ENCODE peak calls at places on chromosomes 16 and 17, in seven cellular contexts. P is brain microvascular endothelial cell, X is dorsolateral prefrontal cortex, Y is adrenal gland, V is psoas muscle, J is GM23338, I is hepatocyte. D is an unnamed sample. For H3K27me3, the result is how much of the 10 kb centered on the place peaks cover.

GRCh38 chr17:30524847-30525246 is 47.6 kb downstream of the GOSR1 start:
- DNase-seq in J (no peak), P (peak), I (peak), Y (no peak), V (no peak), X (no peak), D (no peak)

GRCh38 chr17:50101346-50102163 is 6.4 kb downstream of the PDK2 start:
- DNase-seq in V (peak), X (no peak), Y (peak), P (no peak), J (peak), I (peak), D (no peak)

GRCh38 chr17:44061446-44061845 is 5.0 kb downstream of the LSM12 start:
- DNase-seq in I (no peak), J (no peak), Y (no peak), P (no peak), X (no peak), V (no peak), D (no peak)

GRCh38 chr16:81158964-81159363 is 62.8 kb upstream of the GCSH start:
- DNase-seq in V (no peak), P (no peak), Y (no peak), J (no peak), I (no peak), X (no peak), D (no peak)

GRCh38 chr16:31038993-31039392 is 5.6 kb downstream of the STX4 start:
- DNase-seq in I (no peak), J (no peak), X (no peak), Y (no peak), V (no peak), P (no peak), D (no peak)

GRCh38 chr17:37708616-37709212 is 36.1 kb downstream of the HNF1B start:
- DNase-seq in X (no peak), I (peak), J (no peak), P (no peak), V (no peak), Y (no peak), D (no peak)

GRCh38 chr17:35345926-35346771 is 27.3 kb downstream of the SLFN11 start:
- DNase-seq in X (no peak), V (peak), I (peak), P (no peak), J (peak), Y (peak), D (no peak)

GRCh38 chr16:78791926-78792325 is 692.5 kb downstream of the WWOX start:
- DNase-seq in X (no peak), I (no peak), Y (no peak), P (no peak), J (no peak), V (no peak), D (no peak)

GRCh38 chr17:142876-143784 is 5.8 kb downstream of the SCGB1C2 start:
- DNase-seq in P (no peak), X (peak), Y (peak), I (no peak), V (peak), J (no peak), D (no peak)

GRCh38 chr17:76492250-76492988 is 8.8 kb downstream of the RHBDF2 start:
- DNase-seq in V (no peak), Y (no peak), J (no peak), I (no peak), X (no peak), P (no peak), D (no peak)

GRCh38 chr17:35684046-35684802 is 47.2 kb upstream of the RASL10B start:
- DNase-seq in Y (no peak), P (peak), X (no peak), V (no peak), I (no peak), J (peak), D (no peak)

GRCh38 chr16:87877942-87878507 is 8.7 kb upstream of the SLC7A5 start:
- DNase-seq in X (no peak), J (no peak), Y (no peak), I (no peak), P (no peak), V (no peak), D (no peak)

GRCh38 chr17:16529906-16530305 is 37.9 kb upstream of the LRRC75A start:
- DNase-seq in V (no peak), J (no peak), X (no peak), I (no peak), Y (no peak), P (no peak), D (no peak)

GRCh38 chr17:59680314-59680713 is 26.9 kb downstream of the PTRH2 start:
- DNase-seq in X (no peak), V (no peak), Y (no peak), J (no peak), P (no peak), I (no peak), D (no peak)

GRCh38 chr17:42878123-42878880 is 22.3 kb upstream of the G6PC1 start:
- DNase-seq in X (no peak), V (no peak), I (peak), Y (no peak), P (no peak), J (peak), D (no peak)

GRCh38 chr17:64084086-64084939 is 45.6 kb downstream of the ERN1 start:
- DNase-seq in J (peak), V (no peak), P (no peak), Y (no peak), I (peak), X (no peak), D (no peak)

GRCh38 chr16:1933097-1933661 is 9.8 kb downstream of the MSRB1 start:
- DNase-seq in X (no peak), Y (no peak), J (no peak), P (no peak), I (peak), V (no peak), D (no peak)

GRCh38 chr16:75319513-75320401 is 68.3 kb upstream of the BCAR1 start:
- DNase-seq in X (no peak), V (no peak), J (no peak), P (peak), I (no peak), Y (no peak), D (no peak)

GRCh38 chr17:79515646-79516604 is 94.9 kb downstream of the RBFOX3 start:
- DNase-seq in X (no peak), Y (no peak), J (no peak), I (no peak), P (no peak), V (no peak), D (no peak)

GRCh38 chr17:53626286-53626685 is 196.4 kb upstream of the KIF2B start:
- DNase-seq in X (no peak), I (peak), J (no peak), Y (no peak), V (no peak), P (no peak), D (no peak)

GRCh38 chr17:78127240-78127887 is 1.2 kb downstream of the TMC6 start:
- DNase-seq in J (no peak), Y (peak), X (peak), V (peak), I (peak), P (no peak), D (peak)

GRCh38 chr17:78168906-78169793 is 769 bp downstream of the SYNGR2 start:
- DNase-seq in P (peak), J (peak), I (peak), V (peak), X (peak), Y (peak), D (no peak)

GRCh38 chr16:2692948-2693651 is 10.8 kb downstream of the KCTD5 start:
- DNase-seq in V (peak), I (no peak), P (no peak), X (peak), J (peak), Y (no peak), D (no peak)

GRCh38 chr17:42459983-42460300 is 1.3 kb downstream of the ATP6V0A1 start:
- DNase-seq in V (no peak), I (peak), Y (peak), P (peak), J (no peak), X (no peak), D (no peak)

GRCh38 chr17:44345497-44346026 is 460 bp downstream of the GRN start:
- DNase-seq in V (no peak), J (peak), I (peak), Y (peak), P (peak), X (no peak), D (peak)

GRCh38 chr16:11079657-11080187 is 135.4 kb downstream of the CLEC16A start:
- DNase-seq in X (no peak), Y (no peak), J (no peak), P (peak), I (peak), V (no peak), D (no peak)

GRCh38 chr16:1150511-1150982 is 2.4 kb upstream of the CACNA1H start:
- DNase-seq in X (no peak), J (peak), P (peak), I (no peak), Y (peak), V (no peak), D (no peak)

GRCh38 chr16:16120382-16121184 is 102.7 kb downstream of the ABCC6 start:
- DNase-seq in J (no peak), P (peak), X (peak), V (peak), Y (peak), I (no peak), D (no peak)

GRCh38 chr17:38870259-38871165 is 654 bp downstream of the LASP1 start:
- DNase-seq in Y (peak), X (no peak), P (no peak), J (peak), V (peak), I (peak), D (peak)

GRCh38 chr16:87483481-87483880 is 9.3 kb downstream of the ZCCHC14 start:
- DNase-seq in J (no peak), I (no peak), Y (no peak), P (no peak), V (no peak), X (no peak), D (no peak)

GRCh38 chr17:32487460-32488176 is 825 bp downstream of the CDK5R1 start:
- DNase-seq in Y (peak), P (no peak), V (no peak), X (no peak), J (peak), I (peak), D (no peak)

GRCh38 chr16:82834156-82834758 is 207.5 kb downstream of the CDH13 start:
- DNase-seq in X (no peak), P (no peak), Y (no peak), J (peak), I (no peak), V (no peak), D (no peak)

GRCh38 chr16:19434584-19434983 is 16.9 kb downstream of the TMC5 start:
- DNase-seq in J (no peak), Y (no peak), X (no peak), I (no peak), P (no peak), V (no peak), D (no peak)

GRCh38 chr17:31916496-31917064 is 15.1 kb upstream of the UTP6 start:
- DNase-seq in I (no peak), P (no peak), X (no peak), Y (no peak), V (no peak), J (peak), D (no peak)

GRCh38 chr16:83940630-83941378 is 12.2 kb upstream of the OSGIN1 start:
- DNase-seq in Y (no peak), V (no peak), X (no peak), I (no peak), P (no peak), J (peak), D (no peak)

GRCh38 chr16:46789499-46790414 is 41.2 kb downstream of the C16orf87 start:
- DNase-seq in V (peak), P (peak), I (peak), Y (peak), X (peak), J (peak), D (peak)

GRCh38 chr17:48153711-48154642 is 46.4 kb downstream of the SNX11 start:
- DNase-seq in X (no peak), V (no peak), P (no peak), Y (peak), J (peak), I (peak), D (no peak)

DNA sequence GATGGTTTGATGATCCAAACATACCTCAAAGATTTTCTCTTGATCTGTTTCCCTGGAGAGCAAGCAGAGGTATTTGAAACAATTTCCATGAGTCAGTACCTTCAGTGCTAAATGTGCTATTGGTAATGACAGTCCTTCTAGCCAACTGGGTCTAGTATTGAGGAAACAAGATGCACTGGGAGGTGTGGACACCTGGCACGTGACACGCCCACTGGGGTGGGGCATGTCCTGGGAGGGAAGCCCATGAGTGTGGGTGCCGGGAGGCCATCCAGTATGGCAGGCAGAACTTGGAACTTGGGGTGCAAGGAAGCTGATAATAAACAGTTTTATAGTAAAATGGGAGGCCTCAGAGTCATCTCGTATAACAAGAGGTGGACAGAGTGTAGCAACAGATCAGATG is 17.9 kb upstream of the AKAP1 start:
- DNase-seq in X (no peak), P (no peak), V (no peak), J (no peak), Y (no peak), I (no peak), D (no peak)
- H3K27ac ChIP-seq in X (no peak), P (no peak), V (no peak), J (no peak), Y (no peak), I (no peak), D (no peak)

GRCh38 chr17:21218831-21219380 is 4.9 kb upstream of the TMEM11 start:
- DNase-seq in X (no peak), V (no peak), Y (no peak), J (no peak), P (no peak), I (no peak), D (no peak)

GRCh38 chr17:21217346-21217745 is 3.4 kb upstream of the TMEM11 start:
- DNase-seq in P (no peak), J (no peak), I (no peak), Y (no peak), V (no peak), X (no peak), D (no peak)

GRCh38 chr17:21215935-21216334 is 2.0 kb upstream of the TMEM11 start:
- DNase-seq in I (peak), V (no peak), J (no peak), Y (no peak), P (no peak), X (no peak), D (no peak)

GRCh38 chr17:21214777-21215541 is 998 bp upstream of the TMEM11 start:
- DNase-seq in V (no peak), J (peak), X (peak), P (peak), I (peak), Y (no peak), D (no peak)

DNA sequence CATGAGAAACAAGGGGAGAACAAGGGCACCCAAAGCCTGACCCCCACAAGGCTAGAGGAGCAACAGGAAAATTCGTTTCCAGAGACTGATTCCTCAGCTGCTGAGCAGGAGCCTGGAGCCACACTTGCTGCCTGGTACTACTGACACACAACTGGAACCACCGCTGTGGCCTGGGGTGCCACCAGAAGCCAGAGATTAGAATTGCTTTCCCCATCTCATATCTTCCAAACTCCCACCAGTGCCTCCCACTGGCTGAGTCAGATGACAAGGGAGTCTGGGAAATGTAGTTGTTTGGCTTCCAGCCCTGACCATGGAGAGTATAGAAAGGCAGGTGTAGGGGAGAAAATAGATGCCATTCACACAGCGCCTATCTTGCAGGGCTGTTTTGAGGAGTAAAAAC is 4.1 kb upstream of the TMEM11 start:
- DNase-seq in J (peak), P (peak), I (no peak), Y (no peak), X (no peak), V (no peak), D (no peak)
- TF ChIP-seq CTCF in J (no peak), P (peak), I (no peak), Y (no peak), X (no peak), V (no peak), D (no peak)

DNA sequence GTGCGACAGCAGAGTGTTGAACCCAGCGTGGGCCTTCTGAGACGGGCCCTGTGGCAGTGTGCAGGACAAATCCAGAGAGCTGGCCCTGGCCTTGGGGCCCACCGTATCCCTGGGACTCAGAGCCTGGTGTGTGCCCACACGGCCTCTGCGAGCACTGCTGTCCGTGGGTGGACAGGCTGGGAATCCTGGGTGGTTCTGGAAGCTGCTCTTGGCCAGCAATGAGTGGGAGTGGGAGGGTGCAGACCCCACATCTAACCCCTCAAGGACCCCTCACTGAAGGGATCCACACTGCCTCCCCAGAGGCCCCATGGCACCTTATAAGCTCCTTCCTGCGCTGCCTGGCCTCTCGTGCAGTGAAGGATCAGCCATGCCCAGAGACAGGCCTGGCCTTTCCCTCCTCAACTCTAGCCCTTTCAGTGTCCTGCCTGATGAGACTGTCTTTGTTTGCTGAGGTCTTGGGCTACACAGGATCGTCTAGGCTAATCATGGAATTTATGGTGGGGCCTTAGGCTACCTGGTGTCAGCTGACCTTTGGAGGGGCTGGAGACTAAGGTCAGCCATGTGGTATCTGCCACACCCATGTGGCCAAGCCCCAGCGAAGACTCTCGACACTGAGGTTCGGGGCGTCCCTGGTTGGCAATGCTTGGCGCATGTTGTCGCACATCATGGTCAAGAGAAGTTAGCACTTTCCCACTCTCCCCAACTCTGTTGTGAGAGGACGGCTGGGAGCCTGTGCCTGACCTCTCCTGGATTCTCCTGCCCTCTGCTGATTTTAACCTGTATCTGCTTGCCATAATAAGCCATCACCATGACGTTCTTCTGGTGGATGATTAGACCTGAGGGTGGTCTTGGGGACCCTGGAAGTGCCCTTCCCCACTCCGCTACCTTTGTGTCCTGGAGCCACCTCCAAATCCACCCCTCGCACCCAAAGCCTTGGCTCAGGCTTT is 16.4 kb upstream of the GINS2 start:
- DNase-seq in V (no peak), X (no peak), Y (peak), I (no peak), P (no peak), J (no peak), D (no peak)
- H3K27me3 ChIP-seq in V (under half), X (under half), Y (under half), I (under half), P (under half), J (under half), D (under half)

DNA sequence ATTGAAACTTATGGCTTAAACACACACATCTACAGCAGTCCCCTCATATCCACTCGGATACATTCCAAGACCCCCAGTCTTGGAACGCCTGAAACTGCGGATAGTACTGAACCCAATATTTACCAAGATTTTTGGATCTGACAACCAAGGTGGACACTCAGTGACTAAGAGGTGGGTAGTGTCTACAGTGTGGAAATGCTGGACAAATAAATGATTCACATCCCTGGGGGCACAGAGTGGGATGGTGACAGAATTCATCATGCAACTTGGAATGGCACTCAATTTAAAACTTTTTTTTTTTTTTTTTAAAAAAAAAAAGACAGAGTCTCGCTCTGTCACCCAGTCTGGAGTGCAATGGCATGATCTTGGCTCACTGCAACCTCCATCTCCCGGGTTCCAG is 54.2 kb upstream of the TRAP1 start:
- DNase-seq in X (no peak), I (no peak), Y (no peak), V (no peak), P (no peak), J (no peak), D (no peak)
- H3K27ac ChIP-seq in X (no peak), I (no peak), Y (no peak), V (peak), P (no peak), J (no peak), D (no peak)

GRCh38 chr17:72205357-72205756 is 84.5 kb downstream of the SOX9 start:
- DNase-seq in P (no peak), V (no peak), Y (no peak), X (peak), J (no peak), I (no peak), D (no peak)

GRCh38 chr17:72208832-72209231 is 88.0 kb downstream of the SOX9 start:
- DNase-seq in Y (no peak), I (no peak), X (no peak), J (no peak), P (no peak), V (no peak), D (no peak)

GRCh38 chr17:72212041-72212440 is 91.2 kb downstream of the SOX9 start:
- DNase-seq in V (no peak), I (no peak), J (no peak), X (no peak), P (no peak), Y (no peak), D (no peak)

GRCh38 chr17:72205801-72206200 is 85.0 kb downstream of the SOX9 start:
- DNase-seq in I (no peak), Y (no peak), P (no peak), V (no peak), J (no peak), X (no peak), D (no peak)

DNA sequence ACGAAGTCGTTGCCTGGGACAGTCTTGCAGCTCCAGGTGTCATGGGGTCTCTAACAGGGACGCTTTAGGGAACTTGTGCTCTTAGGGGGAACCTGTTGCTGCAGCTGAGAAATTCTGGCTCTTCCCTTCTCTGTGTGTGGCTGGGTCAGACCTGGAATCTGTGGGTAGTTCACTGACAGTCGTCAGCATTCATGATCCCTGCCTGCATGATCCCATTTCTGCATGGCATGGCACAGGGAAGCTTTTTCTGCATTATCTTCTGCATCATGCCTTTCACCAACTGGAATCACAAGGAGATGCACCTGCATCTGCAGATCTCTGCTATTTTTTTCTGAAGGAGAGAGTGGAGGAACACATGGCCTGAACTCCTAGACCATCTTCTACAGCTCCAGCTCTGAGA is 85.6 kb downstream of the SOX9 start:
- DNase-seq in J (no peak), V (no peak), P (no peak), X (no peak), Y (no peak), I (no peak), D (no peak)
- TF ChIP-seq CTCF in J (no peak), V (no peak), P (no peak), X (no peak), Y (no peak), I (no peak), D (no peak)